ENCODE peak calls at places on chromosomes 1 and 21, in nine cellular contexts. F is GM12864, G is neuronal stem cell, S is fibroblast of pulmonary artery, Z is fibroblast of lung, Q is mammary epithelial cell, E is ovary, A is H7, H is brain microvascular endothelial cell. L is an unnamed sample.
A peak's percentile ranks its signal among the peaks of the same experiment; 100 is the strongest.

GRCh38 chr21:32414579-32415358 is 2.3 kb downstream of the EVA1C start:
- DNase-seq in F (no peak), G (no peak), S (peak; percentile 68), Z (peak; percentile 70), Q (peak; percentile 30), E (no peak), A (no peak), H (no peak), L (no peak)

GRCh38 chr1:93475691-93476090 is 27.8 kb downstream of the FNBP1L start:
- DNase-seq in F (no peak), G (no peak), S (no peak), Z (peak; percentile 21), Q (no peak), E (no peak), A (no peak), H (no peak), L (no peak)

GRCh38 chr1:179310721-179311120 is 17.1 kb downstream of the SOAT1 start:
- DNase-seq in F (no peak), G (no peak), S (peak; percentile 57), Z (peak; percentile 91), Q (peak; percentile 92), E (no peak), A (no peak), H (peak; percentile 48), L (peak; percentile 25)

GRCh38 chr1:22121421-22121911 is 21.4 kb downstream of the WNT4 start:
- DNase-seq in F (no peak), G (no peak), S (no peak), Z (no peak), Q (no peak), E (no peak), A (peak; percentile 81), H (peak; percentile 31), L (no peak)

GRCh38 chr1:214702561-214702960 is 99.6 kb downstream of the CENPF start:
- DNase-seq in F (no peak), G (no peak), S (no peak), Z (no peak), Q (peak; percentile 5), E (no peak), A (no peak), H (no peak), L (no peak)

GRCh38 chr1:107976431-107977215 is 11.6 kb upstream of the VAV3 start:
- DNase-seq in F (no peak), G (no peak), S (no peak), Z (no peak), Q (no peak), E (no peak), A (no peak), H (no peak), L (no peak)

GRCh38 chr21:45366476-45366875 is 38.5 kb upstream of the COL18A1 start:
- DNase-seq in F (no peak), G (no peak), S (no peak), Z (no peak), Q (no peak), E (no peak), A (no peak), H (no peak), L (no peak)

GRCh38 chr1:216531308-216532239 is 108.3 kb upstream of the USH2A start:
- DNase-seq in F (no peak), G (no peak), S (peak; percentile 38), Z (peak; percentile 61), Q (peak; percentile 5), E (no peak), A (no peak), H (peak; percentile 7), L (peak; percentile 43)

GRCh38 chr1:5481889-5482288 is 510.3 kb downstream of the NPHP4 start:
- DNase-seq in F (no peak), G (peak; percentile 29), S (no peak), Z (no peak), Q (no peak), E (no peak), A (peak; percentile 90), H (no peak), L (no peak)

GRCh38 chr1:52239708-52240001 is 97.8 kb downstream of the ZFYVE9 start:
- DNase-seq in F (no peak), G (no peak), S (no peak), Z (peak; percentile 25), Q (no peak), E (no peak), A (no peak), H (no peak), L (no peak)
- H3K4me3 ChIP-seq in F (no peak overlapping the region), G (no peak overlapping the region), S (no peak overlapping the region), Z (no peak overlapping the region), Q (no peak overlapping the region), E (no peak overlapping the region), A (no peak overlapping the region), H (no peak overlapping the region), L (no peak overlapping the region)

DNA sequence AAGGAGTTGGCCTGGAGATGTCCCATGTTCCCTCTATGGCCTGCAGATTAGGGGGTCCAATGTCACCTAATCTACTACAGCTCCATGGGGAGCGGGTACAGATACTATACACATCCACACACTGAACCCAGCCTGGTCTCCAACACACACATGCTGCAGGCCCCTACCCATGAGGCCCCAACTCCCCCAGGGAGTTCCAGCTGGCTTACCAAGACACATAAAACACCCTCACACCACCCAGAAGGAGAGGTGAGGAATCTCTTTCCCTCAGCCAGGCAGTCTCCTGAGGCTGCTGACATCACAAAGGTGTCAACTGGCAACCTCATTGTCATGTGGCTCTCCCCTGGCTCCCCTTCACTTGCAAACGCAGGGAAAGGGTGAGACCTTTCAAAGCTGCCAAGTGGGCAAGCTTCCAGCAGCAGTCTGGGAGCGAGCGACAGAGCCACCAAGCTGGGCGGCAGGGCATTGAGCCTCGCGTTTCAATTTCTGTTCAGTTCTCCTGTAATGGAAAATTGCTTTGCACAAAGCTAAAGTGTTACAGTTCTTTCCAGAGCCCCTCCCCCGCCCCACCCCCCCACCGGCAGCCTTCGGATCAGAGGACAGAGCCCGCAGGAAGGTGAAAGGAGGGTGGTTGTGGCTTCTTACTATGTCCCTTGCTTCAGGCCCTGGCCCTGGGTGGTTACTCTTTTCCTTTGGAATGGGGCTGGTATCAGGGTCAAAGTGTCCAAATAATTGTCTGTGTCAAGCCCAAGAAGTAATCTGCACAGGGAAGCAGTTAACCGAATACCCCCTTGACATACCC is at the start of gene LRRC52:
- DNase-seq in F (no peak), G (no peak), S (no peak), Z (no peak), Q (no peak), E (no peak), A (peak; percentile 72), H (no peak), L (no peak)
- H3K4me3 ChIP-seq in F (no peak within 1 kb of the TSS), G (no peak within 1 kb of the TSS), S (no peak within 1 kb of the TSS), Z (no peak within 1 kb of the TSS), Q (no peak within 1 kb of the TSS), E (no peak within 1 kb of the TSS), A (no peak within 1 kb of the TSS), H (no peak within 1 kb of the TSS), L (no peak within 1 kb of the TSS)

DNA sequence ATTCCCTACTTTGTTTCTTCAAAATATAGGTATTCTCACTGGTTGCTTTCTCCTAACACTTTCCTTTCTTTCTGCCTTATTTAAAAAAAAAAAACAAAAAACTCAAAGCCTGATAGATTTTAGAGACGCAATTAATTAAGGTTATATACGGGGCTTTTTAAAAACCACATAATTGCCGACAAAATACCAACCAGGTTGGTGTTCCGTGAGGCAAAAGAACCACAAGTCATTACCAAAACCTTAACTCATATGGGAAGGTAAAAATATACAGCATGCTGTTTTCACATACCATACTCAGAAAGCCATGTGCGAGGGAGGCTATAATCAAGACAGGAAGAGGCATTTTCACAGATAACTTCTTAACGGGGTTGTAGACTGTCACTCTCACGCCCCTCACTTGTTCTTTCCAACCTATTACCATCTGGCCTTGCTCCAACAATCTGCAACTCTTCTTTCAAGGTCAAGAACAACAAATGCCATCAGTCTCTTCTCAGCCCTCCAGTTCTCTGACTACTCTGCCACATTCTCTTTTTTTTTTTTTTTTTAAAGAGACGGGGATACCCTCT is 102.7 kb downstream of the APP start:
- DNase-seq in F (no peak), G (no peak), S (peak; percentile 31), Z (no peak), Q (no peak), E (no peak), A (no peak), H (no peak), L (no peak)
- H3K4me3 ChIP-seq in F (no peak overlapping the region), G (no peak overlapping the region), S (no peak overlapping the region), Z (no peak overlapping the region), Q (no peak overlapping the region), E (no peak overlapping the region), A (no peak overlapping the region), H (no peak overlapping the region), L (no peak overlapping the region)

GRCh38 chr1:60825593-60825992 is 256.8 kb upstream of the NFIA start:
- DNase-seq in F (no peak), G (no peak), S (no peak), Z (no peak), Q (no peak), E (no peak), A (peak; percentile 18), H (no peak), L (no peak)
- H3K4me3 ChIP-seq in F (no peak overlapping the region), G (no peak overlapping the region), S (no peak overlapping the region), Z (no peak overlapping the region), Q (no peak overlapping the region), E (no peak overlapping the region), A (no peak overlapping the region), H (no peak overlapping the region), L (no peak overlapping the region)

GRCh38 chr1:1326075-1326605 is 1.5 kb downstream of the CPTP start:
- DNase-seq in F (no peak), G (no peak), S (no peak), Z (no peak), Q (no peak), E (no peak), A (no peak), H (no peak), L (no peak)
- H3K4me3 ChIP-seq in F (peak overlapping the region; percentile 85), G (peak overlapping the region; percentile 97), S (no peak overlapping the region), Z (no peak overlapping the region), Q (no peak overlapping the region), E (no peak overlapping the region), A (no peak overlapping the region), H (no peak overlapping the region), L (no peak overlapping the region)

GRCh38 chr1:147072371-147073061 is 99.8 kb downstream of the PRKAB2 start:
- DNase-seq in F (no peak), G (no peak), S (no peak), Z (peak; percentile 17), Q (no peak), E (no peak), A (peak; percentile 68), H (no peak), L (no peak)
- H3K4me3 ChIP-seq in F (peak overlapping the region; percentile 15), G (peak overlapping the region; percentile 28), S (peak overlapping the region; percentile 17), Z (peak overlapping the region; percentile 5), Q (peak overlapping the region; percentile 32), E (no peak overlapping the region), A (peak overlapping the region; percentile 43), H (peak overlapping the region; percentile 44), L (no peak overlapping the region)

DNA sequence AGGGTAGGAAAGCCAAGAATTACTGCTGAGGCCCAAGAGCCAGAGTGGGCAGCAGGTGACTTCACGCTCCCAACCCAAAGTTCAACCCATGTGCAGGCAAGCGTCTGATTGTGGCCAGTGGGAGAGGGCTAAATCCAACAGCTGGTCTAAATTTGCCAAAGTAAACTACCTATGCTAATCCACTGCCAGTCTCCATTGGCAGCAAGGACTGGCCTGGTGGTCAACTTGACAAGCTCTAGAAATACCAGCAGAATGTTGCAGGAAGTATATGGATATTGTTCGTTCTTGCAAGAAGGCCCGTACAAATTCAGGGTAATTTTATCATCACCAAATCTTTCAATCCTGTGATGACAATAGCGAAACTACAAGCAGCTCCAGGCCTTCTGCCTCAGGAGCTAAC is 1.5 kb downstream of the TMEM63A start:
- DNase-seq in F (no peak), G (no peak), S (no peak), Z (no peak), Q (no peak), E (no peak), A (no peak), H (no peak), L (no peak)
- H3K4me3 ChIP-seq in F (no peak overlapping the region), G (peak overlapping the region; percentile 90), S (no peak overlapping the region), Z (no peak overlapping the region), Q (no peak overlapping the region), E (peak overlapping the region; percentile 95), A (peak overlapping the region; percentile 20), H (no peak overlapping the region), L (no peak overlapping the region)

L was measured in SJSA1.